ENCODE peak calls at places on chromosome 21, in nine cellular contexts. P is AG04450, W is WERI-Rb-1, X is WTC11, I is RWPE2, C is epithelial cell of esophagus, F is brain microvascular endothelial cell, K is progenitor cell of endocrine pancreas, A is cardiac fibroblast. V is an unnamed sample.

GRCh38 chr21:45403825-45404725 is 890 bp upstream of the COL18A1 start:
- DNase-seq in F (no peak), C (peak; percentile 84), A (peak; percentile 76), X (peak; percentile 67), K (no peak), W (peak; percentile 52), I (peak; percentile 72), P (no peak), V (peak; percentile 49)

GRCh38 chr21:46357684-46358425 is 33.9 kb downstream of the PCNT start:
- DNase-seq in W (no peak), X (no peak), F (no peak), A (no peak), K (no peak), P (no peak), C (no peak), I (no peak), V (no peak)

GRCh38 chr21:46052703-46053651 is 44.9 kb upstream of the COL6A2 start:
- DNase-seq in A (peak; percentile 63), F (peak; percentile 75), I (no peak), C (peak; percentile 20), X (no peak), P (no peak), K (no peak), W (no peak), V (no peak)

GRCh38 chr21:46128983-46129571 is 26.3 kb downstream of the FTCD start:
- DNase-seq in W (no peak), C (no peak), P (no peak), K (no peak), A (no peak), I (peak; percentile 60), F (no peak), X (no peak), V (no peak)

GRCh38 chr21:45499970-45500575 is 42.2 kb downstream of the SLC19A1 start:
- DNase-seq in K (no peak), P (no peak), C (no peak), I (peak; percentile 40), F (no peak), W (peak; percentile 4), A (no peak), X (no peak), V (no peak)

GRCh38 chr21:39348040-39348354 is 891 bp downstream of the HMGN1 start:
- DNase-seq in P (no peak), F (no peak), K (no peak), X (no peak), W (no peak), I (no peak), A (no peak), C (no peak), V (no peak)

GRCh38 chr21:27476696-27477095 is 509.8 kb upstream of the ADAMTS5 start:
- DNase-seq in F (peak; percentile 28), P (peak; percentile 7), W (no peak), I (no peak), K (no peak), A (peak; percentile 75), C (peak; percentile 7), X (no peak), V (no peak)

GRCh38 chr21:45494135-45494850 is 47.9 kb downstream of the SLC19A1 start:
- DNase-seq in X (no peak), I (no peak), W (no peak), K (no peak), F (no peak), C (no peak), P (no peak), A (no peak), V (no peak)

GRCh38 chr21:25638634-25639166 is 358 bp upstream of the JAM2 start:
- DNase-seq in X (no peak), C (no peak), W (no peak), A (peak; percentile 42), I (no peak), F (no peak), P (no peak), K (no peak), V (no peak)

GRCh38 chr21:27495836-27496235 is 528.9 kb upstream of the ADAMTS5 start:
- DNase-seq in I (no peak), A (no peak), W (no peak), C (no peak), X (no peak), P (no peak), F (no peak), K (no peak), V (no peak)

GRCh38 chr21:41768371-41769042 is 1.7 kb upstream of the RIPK4 start:
- DNase-seq in X (peak; percentile 66), A (peak; percentile 61), W (no peak), F (peak; percentile 60), C (peak; percentile 88), I (peak; percentile 85), P (peak; percentile 27), K (no peak), V (peak; percentile 60)

GRCh38 chr21:41426656-41427311 is 745 bp downstream of the MX1 start:
- DNase-seq in F (no peak), C (no peak), P (no peak), K (no peak), I (no peak), A (no peak), W (no peak), X (no peak), V (no peak)

GRCh38 chr21:42092805-42093590 is 21.9 kb downstream of the UMODL1 start:
- DNase-seq in C (no peak), I (no peak), X (no peak), P (no peak), F (no peak), W (no peak), A (no peak), K (no peak), V (no peak)

GRCh38 chr21:41283211-41283818 is 33.3 kb upstream of the FAM3B start:
- DNase-seq in W (peak; percentile 64), C (peak; percentile 87), A (peak; percentile 91), I (no peak), X (peak; percentile 28), F (peak; percentile 65), K (peak; percentile 31), P (peak; percentile 65), V (peak; percentile 39)

GRCh38 chr21:35624896-35625295 is 435.4 kb downstream of the SETD4 start:
- DNase-seq in W (no peak), F (no peak), A (no peak), I (no peak), C (no peak), P (no peak), X (no peak), K (no peak), V (no peak)

GRCh38 chr21:42414928-42415769 is 11.4 kb downstream of the UBASH3A start:
- DNase-seq in X (no peak), K (no peak), P (no peak), F (peak; percentile 95), C (peak; percentile 92), A (peak; percentile 7), I (peak; percentile 89), W (no peak), V (no peak)

GRCh38 chr21:45987121-45987711 is 5.6 kb downstream of the COL6A1 start:
- DNase-seq in P (no peak), K (no peak), W (peak; percentile 10), I (peak; percentile 70), C (no peak), A (no peak), X (peak; percentile 8), F (no peak), V (no peak)

GRCh38 chr21:43654806-43655489 is 4.3 kb downstream of the HSF2BP start:
- DNase-seq in X (no peak), I (no peak), F (peak; percentile 57), W (no peak), C (peak; percentile 67), K (no peak), A (no peak), P (no peak), V (no peak)

GRCh38 chr21:45078877-45079281 is 4.5 kb downstream of the ADARB1 start:
- DNase-seq in F (peak; percentile 70), I (no peak), P (peak; percentile 18), K (no peak), X (no peak), A (peak; percentile 87), W (no peak), C (peak; percentile 84), V (no peak)

DNA sequence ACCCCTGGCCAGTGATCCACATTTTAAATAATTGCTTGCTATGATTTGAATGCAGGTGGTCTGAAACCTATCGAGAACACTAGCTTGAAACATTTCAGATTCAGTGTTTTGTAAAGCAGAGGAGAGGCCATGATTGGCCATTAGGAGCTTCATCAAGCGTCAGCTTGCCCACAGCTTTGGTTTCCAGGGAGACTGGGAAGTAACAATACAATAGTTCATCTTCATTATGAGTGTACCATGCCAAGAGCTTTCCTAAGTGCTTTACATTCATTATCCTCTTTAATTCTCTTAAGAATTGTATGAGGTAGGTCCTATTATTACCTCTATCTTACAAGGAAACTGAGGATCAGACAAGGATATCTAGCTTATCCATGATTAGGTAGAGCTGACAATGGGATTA is 27.7 kb upstream of the ATP5PO start:
- DNase-seq in W (no peak), P (no peak), A (no peak), I (no peak), K (no peak), F (no peak), X (no peak), C (peak; percentile 38), V (no peak)
- TF ChIP-seq CTCF in W (no peak), P (no peak), A (no peak), I (no peak), K (no peak), F (no peak), X (no peak), C (no peak), V (no peak)

DNA sequence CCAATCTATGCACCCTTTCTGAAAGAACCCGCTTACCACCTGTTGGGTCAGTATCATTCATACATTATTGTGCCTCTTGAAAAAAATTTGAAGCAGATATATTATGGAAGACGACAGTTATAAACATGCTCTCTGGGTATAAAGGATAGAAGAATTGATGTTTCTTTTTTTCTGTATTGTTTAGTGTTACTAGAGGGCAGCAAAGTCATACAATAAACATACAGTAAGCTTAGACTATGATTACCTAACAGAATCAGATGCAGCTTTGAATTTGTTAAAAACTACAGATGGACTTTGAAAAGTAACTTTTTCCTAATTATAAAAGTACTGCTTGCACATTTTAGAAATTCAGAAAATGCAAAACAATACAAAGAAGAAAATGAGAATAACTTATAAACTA is 11.1 kb upstream of the PAXBP1 start:
- DNase-seq in I (no peak), F (no peak), A (no peak), X (no peak), W (no peak), K (no peak), P (no peak), C (no peak), V (no peak)
- TF ChIP-seq CTCF in I (peak; percentile 17), F (no peak), A (no peak), X (no peak), W (no peak), K (no peak), P (no peak), C (no peak), V (no peak)

GRCh38 chr21:31198575-31198974 is 145.5 kb downstream of the TIAM1 start:
- DNase-seq in W (no peak), K (no peak), P (peak; percentile 24), F (peak; percentile 25), I (no peak), C (peak; percentile 63), A (peak; percentile 75), X (no peak), V (no peak)
- TF ChIP-seq CTCF in W (peak; percentile 40), K (peak; percentile 79), P (peak; percentile 63), F (peak; percentile 37), I (peak; percentile 78), C (peak; percentile 50), A (peak; percentile 46), X (no peak), V (peak; percentile 69)

DNA sequence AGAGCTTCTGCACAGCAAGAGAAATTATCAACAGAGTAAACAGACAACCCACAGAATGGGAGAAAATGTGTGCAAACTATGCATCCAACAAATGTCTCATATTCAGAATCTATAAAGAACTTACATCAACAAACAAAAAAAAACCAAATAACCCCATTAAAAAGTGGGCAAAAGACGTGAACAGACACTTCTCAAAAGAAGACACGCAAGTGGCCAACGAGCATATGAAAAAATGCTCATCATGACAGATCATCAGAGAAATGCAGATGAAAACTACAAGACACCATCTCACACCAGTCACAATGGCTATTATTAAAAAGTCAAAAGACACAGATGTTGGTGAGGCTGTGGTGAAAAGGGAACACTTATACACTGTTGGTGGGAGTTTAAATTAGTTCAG is 257.0 kb downstream of the GRIK1 start:
- DNase-seq in A (no peak), I (no peak), X (no peak), P (no peak), C (no peak), F (no peak), K (no peak), W (no peak), V (no peak)
- TF ChIP-seq CTCF in A (no peak), I (no peak), X (no peak), P (no peak), C (no peak), F (no peak), K (no peak), W (no peak), V (no peak)

V was measured in nephron progenitor cell.